ENCODE peak calls at places on chromosomes 2 and 18, in five cellular contexts. R is upper lobe of right lung, A is brain microvascular endothelial cell, B is HL-60, Y is transverse colon. C is an unnamed sample.

GRCh38 chr18:40926679-40927078 is 1028.4 kb upstream of the PIK3C3 start:
- DNase-seq in B (no peak), R (no peak), A (no peak), Y (no peak), C (no peak)

GRCh38 chr2:84924173-84925106 is 19.0 kb downstream of the TMSB10 start:
- DNase-seq in B (no peak), A (peak), R (no peak), Y (peak), C (peak)

GRCh38 chr2:182043861-182044260 is 58.2 kb downstream of the PPP1R1C start:
- DNase-seq in A (no peak), R (no peak), B (no peak), Y (no peak), C (no peak)

GRCh38 chr2:97741686-97742085 is 28.3 kb downstream of the ZAP70 start:
- DNase-seq in A (no peak), Y (no peak), B (no peak), R (no peak), C (no peak)

GRCh38 chr2:13046557-13047165 is 329.9 kb downstream of the TRIB2 start:
- DNase-seq in B (no peak), Y (no peak), R (no peak), A (no peak), C (peak)

GRCh38 chr2:159086332-159086731 is 117.9 kb downstream of the TANC1 start:
- DNase-seq in Y (peak), R (no peak), B (no peak), A (no peak), C (no peak)

GRCh38 chr2:233476651-233477547 is 89.7 kb downstream of the USP40 start:
- DNase-seq in B (no peak), A (no peak), Y (no peak), R (no peak), C (no peak)

GRCh38 chr2:144452169-144453038 is 67.5 kb downstream of the ZEB2 start:
- DNase-seq in A (peak), R (no peak), Y (no peak), B (no peak), C (peak)

GRCh38 chr2:231193216-231193615 is 5.2 kb upstream of the ARMC9 start:
- DNase-seq in Y (no peak), R (no peak), B (no peak), A (no peak), C (no peak)

GRCh38 chr2:7697052-7697451 is 779.8 kb downstream of the RNF144A start:
- DNase-seq in A (no peak), Y (no peak), B (no peak), R (no peak), C (no peak)

GRCh38 chr2:223856021-223856420 is 18.6 kb upstream of the AP1S3 start:
- DNase-seq in A (no peak), B (no peak), Y (no peak), R (no peak), C (no peak)

GRCh38 chr2:193373139-193373538 is 1178.4 kb upstream of the TMEFF2 start:
- DNase-seq in B (no peak), Y (no peak), A (no peak), R (no peak), C (no peak)

DNA sequence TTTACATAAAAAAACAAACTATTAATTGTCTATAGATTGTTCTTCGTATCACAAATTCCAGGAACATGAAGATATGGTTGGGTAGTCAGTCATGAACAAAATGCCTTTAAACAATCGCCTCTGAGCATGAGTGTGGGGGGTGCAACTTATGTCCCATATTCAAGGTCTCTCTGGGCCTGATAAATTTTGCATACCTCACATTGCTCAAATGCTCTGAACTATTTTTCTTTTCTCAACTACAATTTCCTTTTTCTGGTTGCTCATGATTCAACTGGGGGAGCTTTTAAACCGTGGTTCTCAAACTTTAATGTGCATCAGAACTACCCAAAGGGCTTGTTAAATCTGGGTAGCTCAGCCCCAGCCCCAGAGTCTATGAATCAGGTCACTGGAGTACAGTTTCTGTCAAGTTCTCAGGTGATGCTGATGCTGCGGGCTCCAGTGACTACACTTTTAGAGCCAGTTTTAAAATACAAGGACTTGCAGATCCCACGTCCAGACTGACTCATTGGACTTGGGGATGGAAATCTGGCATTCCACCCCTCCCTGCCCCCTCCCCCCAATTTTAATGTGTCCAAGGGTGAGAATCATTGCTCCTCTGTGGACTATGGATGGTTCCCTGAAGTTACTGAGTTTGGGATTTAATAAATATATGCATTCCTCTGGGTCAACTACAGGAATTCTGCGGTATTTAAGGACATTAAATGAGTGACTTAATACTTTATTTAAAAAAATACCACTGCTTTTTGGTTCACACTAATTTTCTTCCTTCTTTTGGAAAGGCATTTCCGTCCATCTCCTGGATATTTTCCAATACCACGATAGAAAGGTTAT is 1.5 kb upstream of the GPD2 start:
- DNase-seq in Y (no peak), R (no peak), B (no peak), A (peak), C (peak)
- H3K4me3 ChIP-seq in Y (peak), R (peak), B (no peak), A (no peak), C (no peak)

GRCh38 chr2:72325592-72326422 is 178.1 kb upstream of the CYP26B1 start:
- DNase-seq in R (no peak), B (no peak), Y (peak), A (peak), C (no peak)
- TF ChIP-seq CTCF in R (peak), B (peak), Y (peak), A (peak), C (peak)

GRCh38 chr2:64666810-64667438 is 13.2 kb upstream of the SERTAD2 start:
- DNase-seq in Y (no peak), R (no peak), B (no peak), A (no peak), C (no peak)
- H3K4me3 ChIP-seq in Y (no peak), R (no peak), B (no peak), A (no peak), C (no peak)

GRCh38 chr2:45040786-45041185 is 31.5 kb upstream of the SIX2 start:
- DNase-seq in Y (no peak), B (no peak), R (no peak), A (no peak), C (no peak)

GRCh38 chr2:45045706-45046105 is 36.5 kb upstream of the SIX2 start:
- DNase-seq in R (no peak), Y (no peak), A (no peak), B (no peak), C (no peak)

GRCh38 chr2:45044916-45045315 is 35.7 kb upstream of the SIX2 start:
- DNase-seq in R (no peak), Y (no peak), B (no peak), A (no peak), C (no peak)

GRCh38 chr2:45046786-45047185 is 37.5 kb upstream of the SIX2 start:
- DNase-seq in Y (no peak), A (no peak), R (no peak), B (no peak), C (peak)

GRCh38 chr2:45043171-45043570 is 33.9 kb upstream of the SIX2 start:
- DNase-seq in Y (peak), B (no peak), R (no peak), A (no peak), C (no peak)
- TF ChIP-seq CTCF in Y (no peak), B (no peak), R (no peak), A (no peak), C (no peak)

C was measured in astrocyte of the spinal cord.